ENCODE peak calls at places on chromosomes 3 and 15, in five cellular contexts. One of them, this sample, is unnamed.

GRCh38 chr15:98728107-98728810 is 79.9 kb downstream of the IGF1R start:
- DNase-seq in OCI-LY7: no peak
- DNase-seq in GM23248: no peak
- DNase-seq in neural progenitor cell: no peak
- DNase-seq in SK-N-SH: no peak
- DNase-seq in this sample: no peak

GRCh38 chr3:63069780-63070540 is 194.7 kb upstream of the CADPS start:
- DNase-seq in OCI-LY7: no peak
- DNase-seq in GM23248: peak
- DNase-seq in neural progenitor cell: no peak
- DNase-seq in SK-N-SH: no peak
- DNase-seq in this sample: no peak

GRCh38 chr3:53800507-53800906 is 45.7 kb downstream of the CHDH start:
- DNase-seq in OCI-LY7: no peak
- DNase-seq in GM23248: no peak
- DNase-seq in neural progenitor cell: no peak
- DNase-seq in SK-N-SH: no peak
- DNase-seq in this sample: no peak

GRCh38 chr3:185069583-185070030 is 83.3 kb downstream of the C3orf70 start:
- DNase-seq in OCI-LY7: no peak
- DNase-seq in GM23248: no peak
- DNase-seq in neural progenitor cell: peak
- DNase-seq in SK-N-SH: peak
- DNase-seq in this sample: peak

GRCh38 chr3:4543110-4543509 is 50.0 kb downstream of the ITPR1 start:
- DNase-seq in OCI-LY7: no peak
- DNase-seq in GM23248: no peak
- DNase-seq in neural progenitor cell: no peak
- DNase-seq in SK-N-SH: no peak
- DNase-seq in this sample: no peak

GRCh38 chr15:83695246-83695645 is 41.3 kb downstream of the ADAMTSL3 start:
- DNase-seq in OCI-LY7: no peak
- DNase-seq in GM23248: no peak
- DNase-seq in neural progenitor cell: no peak
- DNase-seq in SK-N-SH: no peak
- DNase-seq in this sample: no peak

GRCh38 chr15:38885477-38885952 is 320.9 kb upstream of the RASGRP1 start:
- DNase-seq in OCI-LY7: no peak
- DNase-seq in GM23248: peak
- DNase-seq in neural progenitor cell: no peak
- DNase-seq in SK-N-SH: no peak
- DNase-seq in this sample: no peak

GRCh38 chr15:91223902-91224301 is 123.8 kb downstream of the SV2B start:
- DNase-seq in OCI-LY7: no peak
- DNase-seq in GM23248: no peak
- DNase-seq in neural progenitor cell: no peak
- DNase-seq in SK-N-SH: no peak
- DNase-seq in this sample: no peak

GRCh38 chr3:146189519-146190173 is 28.7 kb upstream of the PLOD2 start:
- DNase-seq in OCI-LY7: peak
- DNase-seq in GM23248: peak
- DNase-seq in neural progenitor cell: peak
- DNase-seq in SK-N-SH: peak
- DNase-seq in this sample: peak

GRCh38 chr3:12471228-12471627 is 13.1 kb upstream of the TSEN2 start:
- DNase-seq in OCI-LY7: no peak
- DNase-seq in GM23248: no peak
- DNase-seq in neural progenitor cell: no peak
- DNase-seq in SK-N-SH: no peak
- DNase-seq in this sample: peak

GRCh38 chr3:55165704-55166103 is 237.8 kb upstream of the LRTM1 start:
- DNase-seq in OCI-LY7: no peak
- DNase-seq in GM23248: no peak
- DNase-seq in neural progenitor cell: no peak
- DNase-seq in SK-N-SH: no peak
- DNase-seq in this sample: no peak

GRCh38 chr3:136818191-136818850 is 605 bp upstream of the SLC35G2 start:
- DNase-seq in OCI-LY7: peak
- DNase-seq in GM23248: peak
- DNase-seq in neural progenitor cell: peak
- DNase-seq in SK-N-SH: peak
- DNase-seq in this sample: no peak

GRCh38 chr3:147120029-147120428 is 286.3 kb downstream of the ZIC4 start:
- DNase-seq in OCI-LY7: no peak
- DNase-seq in GM23248: peak
- DNase-seq in neural progenitor cell: no peak
- DNase-seq in SK-N-SH: peak
- DNase-seq in this sample: peak

GRCh38 chr3:85781806-85782205 is 823.0 kb downstream of the CADM2 start:
- DNase-seq in OCI-LY7: no peak
- DNase-seq in GM23248: no peak
- DNase-seq in neural progenitor cell: no peak
- DNase-seq in SK-N-SH: no peak
- DNase-seq in this sample: no peak

GRCh38 chr3:114846779-114847178 is 300.3 kb downstream of the ZBTB20 start:
- DNase-seq in OCI-LY7: no peak
- DNase-seq in GM23248: peak
- DNase-seq in neural progenitor cell: no peak
- DNase-seq in SK-N-SH: no peak
- DNase-seq in this sample: no peak

GRCh38 chr3:76615739-76616138 is 424.2 kb upstream of the ROBO2 start:
- DNase-seq in OCI-LY7: no peak
- DNase-seq in GM23248: peak
- DNase-seq in neural progenitor cell: no peak
- DNase-seq in SK-N-SH: no peak
- DNase-seq in this sample: no peak

GRCh38 chr3:95310560-95310959 is 1247.7 kb downstream of the NSUN3 start:
- DNase-seq in OCI-LY7: no peak
- DNase-seq in GM23248: no peak
- DNase-seq in neural progenitor cell: no peak
- DNase-seq in SK-N-SH: no peak
- DNase-seq in this sample: no peak

GRCh38 chr3:182837855-182838454 is 44.7 kb downstream of the ATP11B start:
- DNase-seq in OCI-LY7: peak
- DNase-seq in GM23248: peak
- DNase-seq in neural progenitor cell: peak
- DNase-seq in SK-N-SH: peak
- DNase-seq in this sample: peak

GRCh38 chr15:74826372-74826819 is at the start of gene CPLX3:
- DNase-seq in OCI-LY7: no peak
- DNase-seq in GM23248: peak
- DNase-seq in neural progenitor cell: peak
- DNase-seq in SK-N-SH: peak
- DNase-seq in this sample: peak
- TF ChIP-seq EZH2phosphoT487 in OCI-LY7: no peak
- TF ChIP-seq EZH2phosphoT487 in GM23248: no peak
- TF ChIP-seq EZH2phosphoT487 in neural progenitor cell: no peak
- TF ChIP-seq EZH2phosphoT487 in SK-N-SH: no peak
- TF ChIP-seq EZH2phosphoT487 in this sample: no peak

DNA sequence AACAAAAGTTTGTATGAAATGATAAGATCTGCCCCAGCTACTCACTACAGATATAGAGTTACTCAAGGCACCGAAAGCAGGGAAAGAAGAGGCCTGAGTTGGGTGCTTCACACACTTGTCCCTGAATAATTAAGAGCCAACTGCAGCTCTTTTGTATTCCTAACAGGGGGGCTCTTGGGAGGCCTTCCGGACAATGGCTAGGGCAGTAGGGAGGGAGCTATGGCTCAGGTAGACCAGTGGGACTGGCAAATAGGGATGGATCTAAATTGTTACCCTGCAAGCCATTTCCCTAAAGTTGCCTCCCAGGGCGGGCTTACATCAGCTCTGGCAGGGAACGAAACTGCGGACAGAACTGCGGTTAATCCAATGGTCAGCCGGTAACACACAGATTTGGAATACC is 6.2 kb downstream of the SEMA5B start:
- DNase-seq in OCI-LY7: no peak
- DNase-seq in GM23248: no peak
- DNase-seq in neural progenitor cell: peak
- DNase-seq in SK-N-SH: no peak
- DNase-seq in this sample: no peak
- H3K4me3 ChIP-seq in OCI-LY7: no peak
- H3K4me3 ChIP-seq in GM23248: no peak
- H3K4me3 ChIP-seq in neural progenitor cell: no peak
- H3K4me3 ChIP-seq in SK-N-SH: no peak
- H3K4me3 ChIP-seq in this sample: no peak

GRCh38 chr3:104069114-104069513 is 1297.6 kb upstream of the ALCAM start:
- DNase-seq in OCI-LY7: no peak
- DNase-seq in GM23248: peak
- DNase-seq in neural progenitor cell: no peak
- DNase-seq in SK-N-SH: no peak
- DNase-seq in this sample: no peak
- TF ChIP-seq EZH2phosphoT487 in OCI-LY7: no peak
- TF ChIP-seq EZH2phosphoT487 in GM23248: no peak
- TF ChIP-seq EZH2phosphoT487 in neural progenitor cell: no peak
- TF ChIP-seq EZH2phosphoT487 in SK-N-SH: no peak
- TF ChIP-seq EZH2phosphoT487 in this sample: no peak

GRCh38 chr3:138935864-138936762 is 10.8 kb downstream of the FOXL2 start:
- DNase-seq in OCI-LY7: peak
- DNase-seq in GM23248: peak
- DNase-seq in neural progenitor cell: peak
- DNase-seq in SK-N-SH: peak
- DNase-seq in this sample: peak

GRCh38 chr3:138937690-138938055 is 9.3 kb downstream of the FOXL2 start:
- DNase-seq in OCI-LY7: no peak
- DNase-seq in GM23248: no peak
- DNase-seq in neural progenitor cell: peak
- DNase-seq in SK-N-SH: peak
- DNase-seq in this sample: no peak

GRCh38 chr3:138935505-138935863 is 11.5 kb downstream of the FOXL2 start:
- DNase-seq in OCI-LY7: no peak
- DNase-seq in GM23248: no peak
- DNase-seq in neural progenitor cell: no peak
- DNase-seq in SK-N-SH: no peak
- DNase-seq in this sample: no peak

GRCh38 chr3:138938056-138938876 is 8.7 kb downstream of the FOXL2 start:
- DNase-seq in OCI-LY7: no peak
- DNase-seq in GM23248: no peak
- DNase-seq in neural progenitor cell: peak
- DNase-seq in SK-N-SH: no peak
- DNase-seq in this sample: no peak

GRCh38 chr3:138936763-138937689 is 9.9 kb downstream of the FOXL2 start:
- DNase-seq in OCI-LY7: no peak
- DNase-seq in GM23248: peak
- DNase-seq in neural progenitor cell: peak
- DNase-seq in SK-N-SH: peak
- DNase-seq in this sample: no peak
- H3K4me3 ChIP-seq in OCI-LY7: no peak
- H3K4me3 ChIP-seq in GM23248: peak
- H3K4me3 ChIP-seq in neural progenitor cell: no peak
- H3K4me3 ChIP-seq in SK-N-SH: no peak
- H3K4me3 ChIP-seq in this sample: no peak

This sample was measured in hepatocyte.